ENCODE peak calls at places on chromosomes 12 and 14, in ten cellular contexts. V, L, C, G, B, Y, P, D, H and X are unnamed samples.

GRCh38 chr12:42669471-42669997 is 80.0 kb upstream of the PRICKLE1 start:
- DNase-seq in B (peak), D (no peak), L (no peak), P (peak), Y (no peak), V (peak), H (no peak), G (no peak), C (no peak), X (no peak)

GRCh38 chr14:74583689-74584434 is 28.2 kb downstream of the LTBP2 start:
- DNase-seq in C (no peak), Y (no peak), V (peak), B (no peak), D (no peak), P (no peak), G (no peak), L (no peak), H (no peak), X (no peak)

GRCh38 chr12:47078733-47079364 is 572 bp upstream of the PCED1B start:
- DNase-seq in D (no peak), Y (no peak), C (no peak), B (peak), H (peak), L (peak), P (no peak), V (no peak), G (peak), X (no peak)

GRCh38 chr14:95064256-95064655 is 93.1 kb downstream of the DICER1 start:
- DNase-seq in Y (no peak), V (no peak), C (no peak), G (no peak), L (no peak), H (no peak), B (no peak), D (no peak), P (no peak), X (no peak)

GRCh38 chr12:9647825-9648700 is 21.4 kb upstream of the CLEC2D start:
- DNase-seq in V (peak), H (peak), C (peak), D (peak), Y (peak), B (peak), L (peak), P (peak), G (peak), X (no peak)

GRCh38 chr12:47841910-47842309 is 22.2 kb upstream of the HDAC7 start:
- DNase-seq in P (no peak), V (peak), B (no peak), L (no peak), Y (no peak), C (no peak), H (no peak), G (no peak), D (no peak), X (no peak)

GRCh38 chr14:92986254-92987147 is 63.6 kb downstream of the CHGA start:
- DNase-seq in L (no peak), H (no peak), P (no peak), D (no peak), B (no peak), C (no peak), Y (no peak), G (no peak), V (peak), X (peak)

GRCh38 chr12:92134638-92135274 is 10.9 kb downstream of the BTG1 start:
- DNase-seq in H (no peak), Y (no peak), L (no peak), V (peak), G (no peak), P (no peak), B (no peak), C (no peak), D (no peak), X (peak)

GRCh38 chr12:109800536-109800935 is 32.7 kb downstream of the TRPV4 start:
- DNase-seq in D (no peak), P (no peak), V (no peak), B (no peak), C (no peak), G (no peak), Y (no peak), L (no peak), H (no peak), X (no peak)

GRCh38 chr12:95548056-95548538 is 3.2 kb downstream of the USP44 start:
- DNase-seq in V (no peak), D (no peak), B (peak), Y (peak), C (peak), G (peak), P (peak), L (no peak), H (peak), X (no peak)

GRCh38 chr12:19846561-19846960 is 407.3 kb downstream of the AEBP2 start:
- DNase-seq in L (no peak), P (no peak), H (no peak), D (no peak), G (no peak), C (no peak), V (peak), B (no peak), Y (no peak), X (no peak)

GRCh38 chr14:41785696-41786095 is 179.0 kb downstream of the LRFN5 start:
- DNase-seq in B (no peak), V (no peak), G (no peak), P (peak), H (no peak), L (no peak), Y (no peak), C (no peak), D (no peak), X (no peak)

GRCh38 chr14:99157676-99158075 is 114.3 kb downstream of the BCL11B start:
- DNase-seq in B (no peak), P (no peak), D (no peak), G (no peak), Y (no peak), C (no peak), H (peak), L (no peak), V (no peak), X (no peak)

GRCh38 chr12:27207626-27208413 is 36.3 kb upstream of the STK38L start:
- DNase-seq in Y (peak), B (no peak), G (no peak), H (no peak), L (no peak), V (peak), D (no peak), C (no peak), P (no peak), X (no peak)

GRCh38 chr14:75281691-75282000 is 3.0 kb downstream of the FOS start:
- DNase-seq in H (no peak), B (no peak), V (peak), D (no peak), G (no peak), C (no peak), Y (no peak), P (no peak), L (no peak), X (no peak)

GRCh38 chr14:65957631-65958205 is 528.5 kb upstream of the CCDC196 start:
- DNase-seq in D (no peak), Y (no peak), B (no peak), P (peak), C (no peak), L (no peak), V (no peak), H (no peak), G (no peak), X (no peak)

GRCh38 chr14:65954915-65955314 is 531.3 kb upstream of the CCDC196 start:
- DNase-seq in B (no peak), C (no peak), L (no peak), D (no peak), G (no peak), V (no peak), Y (no peak), P (no peak), H (no peak), X (no peak)

GRCh38 chr14:65959563-65960024 is 526.6 kb upstream of the CCDC196 start:
- DNase-seq in Y (no peak), D (no peak), V (no peak), C (no peak), L (no peak), B (no peak), P (no peak), G (no peak), H (no peak), X (no peak)

GRCh38 chr14:65961004-65961403 is 525.2 kb upstream of the CCDC196 start:
- DNase-seq in C (peak), P (peak), D (no peak), H (peak), V (peak), Y (peak), L (peak), B (peak), G (peak), X (no peak)

DNA sequence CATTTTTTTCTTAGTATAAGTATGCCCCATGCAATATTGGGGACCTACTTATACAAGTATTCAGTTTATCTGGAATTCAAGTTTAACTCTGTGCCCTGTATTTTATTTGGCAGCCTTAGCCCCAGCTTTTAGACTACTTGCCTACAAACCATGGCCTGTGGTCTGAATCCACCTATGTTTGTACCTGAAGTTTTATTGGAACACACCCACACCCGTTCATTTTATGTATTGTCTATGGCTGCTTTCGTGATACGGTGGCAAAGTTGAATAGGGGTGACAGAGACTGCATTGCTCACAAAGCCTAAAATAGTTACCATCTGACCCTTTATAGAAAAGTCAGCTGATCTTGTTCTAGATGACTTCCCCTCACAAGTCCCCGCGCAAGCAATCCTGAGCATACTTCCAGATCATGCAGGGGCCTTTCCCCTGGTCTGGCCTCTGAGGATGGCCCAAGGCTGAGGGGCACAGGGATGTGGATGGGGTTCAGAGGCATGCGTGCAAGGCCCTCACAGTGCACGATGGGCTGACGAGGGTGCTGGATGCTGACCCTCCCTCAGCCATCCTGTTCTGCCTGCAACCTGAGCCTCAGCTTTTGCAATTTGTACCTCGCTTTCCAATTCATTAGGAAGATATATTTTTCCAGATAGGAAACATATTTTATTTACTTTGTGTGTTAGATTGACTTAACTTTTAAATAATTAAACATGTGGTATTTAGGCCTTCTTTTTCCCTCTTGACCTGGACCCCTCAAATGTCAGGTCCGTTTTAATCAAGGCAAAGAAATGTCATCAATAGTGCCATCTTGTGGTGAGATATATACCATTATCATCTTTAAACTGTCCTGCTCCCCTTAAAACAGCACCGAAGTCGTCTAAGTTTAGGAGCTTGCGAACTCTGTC is 527.3 kb upstream of the CCDC196 start:
- DNase-seq in Y (peak), C (no peak), H (no peak), P (peak), L (no peak), D (no peak), G (no peak), V (peak), B (peak), X (no peak)
- TF ChIP-seq CTCF in Y (peak), C (peak), H (peak), P (peak), L (peak), D (peak), G (peak), V (peak), B (peak), X (peak)

GRCh38 chr14:96134508-96134907 is 70.1 kb upstream of the BDKRB2 start:
- DNase-seq in P (no peak), H (no peak), Y (no peak), G (no peak), L (no peak), B (no peak), D (no peak), V (no peak), C (no peak), X (no peak)

GRCh38 chr14:96138241-96138640 is 66.4 kb upstream of the BDKRB2 start:
- DNase-seq in L (no peak), Y (no peak), B (no peak), H (no peak), C (no peak), P (no peak), V (peak), G (no peak), D (no peak), X (no peak)

GRCh38 chr14:96135285-96135684 is 69.4 kb upstream of the BDKRB2 start:
- DNase-seq in P (no peak), H (no peak), D (no peak), B (no peak), G (no peak), Y (no peak), V (no peak), L (no peak), C (no peak), X (no peak)

GRCh38 chr14:96139169-96139568 is 65.5 kb upstream of the BDKRB2 start:
- DNase-seq in G (no peak), C (no peak), V (no peak), Y (no peak), L (no peak), D (no peak), B (no peak), H (no peak), P (no peak), X (no peak)

GRCh38 chr14:96136361-96136760 is 68.3 kb upstream of the BDKRB2 start:
- DNase-seq in D (no peak), G (no peak), B (no peak), H (no peak), C (no peak), V (peak), P (no peak), L (no peak), Y (no peak), X (peak)
- TF ChIP-seq CTCF in D (no peak), G (no peak), B (no peak), H (no peak), C (no peak), V (no peak), P (no peak), L (no peak), Y (no peak), X (no peak)

DNA sequence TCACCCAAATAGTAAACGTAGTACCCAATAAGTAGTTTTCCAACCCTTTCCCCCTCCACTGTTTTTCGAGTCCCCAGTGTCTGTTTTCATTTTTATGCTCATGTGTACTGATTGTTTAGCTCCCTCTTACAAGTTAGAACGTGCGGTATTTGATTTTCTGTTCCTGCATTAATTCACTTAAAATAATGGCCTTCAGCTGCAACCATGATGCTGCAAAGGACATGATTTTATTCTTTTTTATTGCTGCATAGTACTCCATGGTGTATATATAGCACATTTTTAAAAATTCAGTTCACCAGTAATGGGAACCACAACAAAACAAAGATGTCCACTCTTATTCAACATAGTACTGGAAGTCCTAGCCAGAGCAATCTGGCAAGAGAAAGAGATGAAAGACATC is 72.8 kb downstream of the DUSP6 start:
- DNase-seq in B (no peak), Y (no peak), G (no peak), D (no peak), V (no peak), L (no peak), H (no peak), P (no peak), C (no peak), X (no peak)
- TF ChIP-seq CTCF in B (no peak), Y (no peak), G (no peak), D (no peak), V (no peak), L (no peak), H (no peak), P (no peak), C (no peak), X (no peak)

DNA sequence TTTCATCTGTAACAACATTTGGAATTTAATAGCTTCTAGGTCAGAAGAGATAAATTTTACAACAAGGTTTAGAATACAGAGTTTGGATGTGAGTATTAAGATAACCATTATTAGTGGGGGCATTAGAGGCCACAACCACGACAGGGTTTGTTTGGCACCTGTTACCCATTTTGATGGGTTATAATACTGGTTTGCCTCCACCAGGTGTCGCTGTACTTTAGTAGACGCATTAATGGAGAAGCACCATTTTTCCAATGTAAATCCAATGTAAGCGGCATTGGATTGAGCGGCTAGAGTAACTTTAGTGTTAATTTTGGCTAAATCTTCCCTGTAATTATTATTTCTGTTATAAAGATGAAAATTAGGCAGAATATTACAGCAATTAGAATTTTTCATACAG is 136.2 kb downstream of the SLCO1B3 start:
- DNase-seq in B (peak), Y (peak), L (no peak), C (no peak), P (peak), V (peak), H (no peak), D (no peak), G (no peak), X (no peak)
- TF ChIP-seq CTCF in B (peak), Y (peak), L (no peak), C (peak), P (peak), V (peak), H (no peak), D (no peak), G (peak), X (peak)

GRCh38 chr12:1474567-1475153 is 119.7 kb downstream of the FBXL14 start:
- DNase-seq in Y (no peak), H (no peak), V (peak), C (no peak), P (peak), D (no peak), L (no peak), B (peak), G (no peak), X (peak)

GRCh38 chr12:1470051-1470450 is 124.3 kb downstream of the FBXL14 start:
- DNase-seq in L (no peak), V (peak), H (no peak), C (no peak), D (no peak), P (no peak), B (peak), G (no peak), Y (no peak), X (no peak)

GRCh38 chr12:1473418-1473817 is 121.0 kb downstream of the FBXL14 start:
- DNase-seq in C (no peak), H (peak), V (no peak), Y (peak), P (no peak), D (no peak), L (peak), G (no peak), B (no peak), X (no peak)

GRCh38 chr12:1471224-1471623 is 123.2 kb downstream of the FBXL14 start:
- DNase-seq in H (no peak), C (no peak), P (no peak), L (no peak), G (no peak), V (peak), D (no peak), B (no peak), Y (no peak), X (no peak)

GRCh38 chr12:1474059-1474537 is 120.3 kb downstream of the FBXL14 start:
- DNase-seq in G (no peak), L (no peak), V (peak), H (no peak), D (no peak), Y (no peak), C (no peak), P (peak), B (peak), X (peak)
- TF ChIP-seq CTCF in G (no peak), L (no peak), V (no peak), H (no peak), D (no peak), Y (no peak), C (no peak), P (no peak), B (no peak), X (no peak)

DNA sequence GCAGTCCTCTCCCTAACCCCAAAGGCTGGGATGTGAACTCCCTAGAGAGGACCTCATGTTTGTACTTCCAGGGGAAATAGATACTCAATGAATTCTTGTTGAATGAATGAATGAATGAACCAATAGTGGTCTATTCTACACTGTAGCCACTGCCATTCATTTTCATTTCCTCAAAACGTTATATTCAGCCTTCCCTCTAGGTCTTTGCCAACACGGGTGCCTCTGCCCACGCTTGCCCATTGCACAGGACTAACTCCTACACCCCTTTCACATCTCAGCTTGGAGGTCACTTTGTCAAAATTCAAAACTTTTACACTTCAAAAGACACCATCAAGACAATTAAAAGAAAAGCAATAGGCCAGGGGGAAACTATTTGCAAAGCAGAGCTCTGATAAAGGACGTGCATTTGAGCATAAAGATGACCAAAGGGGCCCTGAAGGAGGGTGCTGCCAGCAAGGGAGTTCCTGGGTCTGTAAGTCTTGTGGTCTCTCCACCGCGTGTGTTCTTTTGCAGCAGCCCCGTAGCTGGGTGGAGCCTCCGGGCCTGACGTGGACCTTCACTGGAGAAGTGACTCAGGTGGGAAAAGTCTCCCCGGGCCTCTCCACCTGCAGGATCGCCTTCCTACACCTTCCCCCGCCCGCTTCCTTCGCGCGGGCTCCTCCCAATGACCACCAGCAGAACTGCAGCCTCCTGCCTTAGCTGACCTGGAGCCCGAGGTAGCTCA is 31.5 kb downstream of the TMEM63C start:
- DNase-seq in L (no peak), B (peak), H (no peak), G (no peak), V (peak), P (peak), Y (peak), C (peak), D (no peak), X (no peak)
- TF ChIP-seq CTCF in L (no peak), B (peak), H (no peak), G (peak), V (peak), P (peak), Y (peak), C (peak), D (no peak), X (peak)

GRCh38 chr12:14366211-14366762 is 805 bp downstream of the ATF7IP start:
- DNase-seq in L (no peak), V (no peak), G (no peak), H (no peak), Y (no peak), B (peak), P (no peak), C (no peak), D (no peak), X (no peak)
- TF ChIP-seq CTCF in L (no peak), V (peak), G (peak), H (no peak), Y (peak), B (peak), P (no peak), C (peak), D (peak), X (no peak)

GRCh38 chr12:121003650-121004049 is 12.6 kb downstream of the C12orf43 start:
- DNase-seq in C (peak), B (no peak), V (no peak), P (peak), Y (no peak), G (no peak), H (no peak), D (no peak), L (no peak), X (no peak)
- TF ChIP-seq CTCF in C (peak), B (no peak), V (no peak), P (peak), Y (no peak), G (no peak), H (no peak), D (no peak), L (no peak), X (no peak)